ENCODE peak calls at places on chromosome 2, in ten cellular contexts. J is stromal cell of bone marrow, X is fibroblast of villous mesenchyme, S is fibroblast of pulmonary artery, F is H4, Y is NCI-H345, P is amniotic stem cell, K is HT1080, H is uterus, Q is neural crest cell. W is an unnamed sample.

GRCh38 chr2:80145499-80145898 is 159.1 kb downstream of the LRRTM1 start:
- DNase-seq in J (no peak), X (no peak), S (no peak), F (no peak), Y (no peak), P (no peak), K (no peak), H (no peak), Q (no peak), W (no peak)

GRCh38 chr2:237876056-237876439 is 16.6 kb downstream of the RAMP1 start:
- DNase-seq in J (no peak), X (no peak), S (no peak), F (no peak), Y (no peak), P (no peak), K (no peak), H (no peak), Q (no peak), W (no peak)

GRCh38 chr2:37670378-37671012 is 947 bp downstream of the CDC42EP3 start:
- DNase-seq in J (no peak), X (peak; percentile 44), S (peak; percentile 40), F (no peak), Y (no peak), P (no peak), K (no peak), H (no peak), Q (no peak), W (no peak)

GRCh38 chr2:117330611-117331010 is 483.9 kb upstream of the DDX18 start:
- DNase-seq in J (no peak), X (no peak), S (no peak), F (no peak), Y (no peak), P (no peak), K (no peak), H (no peak), Q (no peak), W (no peak)

GRCh38 chr2:165563468-165564225 is 94.1 kb downstream of the CSRNP3 start:
- DNase-seq in J (no peak), X (no peak), S (no peak), F (no peak), Y (peak; percentile 40), P (no peak), K (no peak), H (no peak), Q (no peak), W (no peak)

GRCh38 chr2:233820766-233821105 is 33.6 kb downstream of the HJURP start:
- DNase-seq in J (no peak), X (no peak), S (no peak), F (no peak), Y (no peak), P (no peak), K (no peak), H (no peak), Q (no peak), W (no peak)

GRCh38 chr2:17851731-17852585 is 26.5 kb upstream of the KCNS3 start:
- DNase-seq in J (peak; percentile 56), X (peak; percentile 66), S (peak; percentile 71), F (peak; percentile 39), Y (peak; percentile 69), P (peak; percentile 47), K (peak; percentile 78), H (peak; percentile 16), Q (peak; percentile 55), W (peak; percentile 85)

GRCh38 chr2:189050110-189050712 is 76.0 kb downstream of the COL3A1 start:
- DNase-seq in J (no peak), X (no peak), S (no peak), F (no peak), Y (no peak), P (no peak), K (no peak), H (no peak), Q (no peak), W (no peak)

GRCh38 chr2:128411431-128411830 is 92.8 kb upstream of the HS6ST1 start:
- DNase-seq in J (no peak), X (no peak), S (no peak), F (no peak), Y (no peak), P (no peak), K (no peak), H (peak; percentile 13), Q (no peak), W (no peak)

GRCh38 chr2:6401301-6401700 is 464.4 kb downstream of the CMPK2 start:
- DNase-seq in J (no peak), X (peak; percentile 3), S (no peak), F (no peak), Y (no peak), P (no peak), K (peak; percentile 4), H (no peak), Q (no peak), W (no peak)

GRCh38 chr2:205556357-205556756 is 125.9 kb upstream of the NRP2 start:
- DNase-seq in J (no peak), X (no peak), S (no peak), F (peak; percentile 16), Y (no peak), P (no peak), K (no peak), H (no peak), Q (no peak), W (no peak)

GRCh38 chr2:182148344-182148743 is 162.7 kb downstream of the PPP1R1C start:
- DNase-seq in J (peak; percentile 45), X (no peak), S (no peak), F (no peak), Y (no peak), P (no peak), K (no peak), H (no peak), Q (no peak), W (peak; percentile 91)

GRCh38 chr2:182432051-182432450 is 5.2 kb upstream of the PDE1A start:
- DNase-seq in J (no peak), X (no peak), S (no peak), F (no peak), Y (no peak), P (no peak), K (no peak), H (no peak), Q (no peak), W (no peak)

GRCh38 chr2:126774761-126775160 is 118.8 kb downstream of the GYPC start:
- DNase-seq in J (no peak), X (no peak), S (no peak), F (no peak), Y (no peak), P (no peak), K (no peak), H (no peak), Q (no peak), W (no peak)

GRCh38 chr2:173931751-173932150 is 33.4 kb downstream of the SP3 start:
- DNase-seq in J (no peak), X (peak; percentile 62), S (no peak), F (no peak), Y (no peak), P (no peak), K (no peak), H (no peak), Q (no peak), W (no peak)

GRCh38 chr2:222318712-222319575 is 20.1 kb upstream of the PAX3 start:
- DNase-seq in J (no peak), X (peak; percentile 13), S (peak; percentile 54), F (no peak), Y (peak; percentile 70), P (no peak), K (peak; percentile 48), H (no peak), Q (peak; percentile 35), W (no peak)

GRCh38 chr2:2837768-2838547 is 506.9 kb upstream of the MYT1L start:
- DNase-seq in J (no peak), X (no peak), S (no peak), F (no peak), Y (no peak), P (no peak), K (no peak), H (no peak), Q (no peak), W (no peak)